ENCODE peak calls at places on chromosomes 16 and 17, in six cellular contexts. N, S, F, A, M and U are unnamed samples.

GRCh38 chr17:77644981-77645380 is 313.5 kb upstream of the TNRC6C start:
- DNase-seq in F (no peak), A (peak), S (no peak), M (no peak), N (no peak), U (no peak)

GRCh38 chr16:2842340-2843000 is 12.4 kb downstream of the ZG16B start:
- DNase-seq in F (peak), M (peak), A (peak), N (peak), S (no peak), U (peak)

GRCh38 chr17:2961446-2961845 is 102.0 kb downstream of the OR1D5 start:
- DNase-seq in F (no peak), M (no peak), N (no peak), S (no peak), A (no peak), U (no peak)

GRCh38 chr16:81227780-81228179 is 10.7 kb upstream of the BCO1 start:
- DNase-seq in N (no peak), M (no peak), S (no peak), A (no peak), F (no peak), U (no peak)

GRCh38 chr17:81406117-81406953 is 11.1 kb downstream of the BAHCC1 start:
- DNase-seq in A (no peak), M (no peak), F (no peak), N (no peak), S (no peak), U (no peak)

GRCh38 chr16:66427036-66427446 is at the start of gene BEAN1:
- DNase-seq in S (no peak), A (no peak), M (no peak), F (no peak), N (peak), U (no peak)

GRCh38 chr17:7289256-7290032 is 5.0 kb downstream of the YBX2 start:
- DNase-seq in M (no peak), F (no peak), S (no peak), A (no peak), N (no peak), U (no peak)

GRCh38 chr16:73000907-73001521 is 46.9 kb downstream of the ZFHX3 start:
- DNase-seq in N (no peak), S (no peak), F (no peak), M (no peak), A (peak), U (no peak)

GRCh38 chr17:58039975-58040374 is 32.9 kb upstream of the SRSF1 start:
- DNase-seq in M (no peak), A (no peak), F (no peak), N (no peak), S (peak), U (no peak)

GRCh38 chr17:16506188-16506587 is 14.2 kb upstream of the LRRC75A start:
- DNase-seq in F (no peak), A (no peak), M (no peak), N (no peak), S (no peak), U (no peak)
- TF ChIP-seq CTCF in F (no peak), A (no peak), M (no peak), N (no peak), S (peak), U (peak)

DNA sequence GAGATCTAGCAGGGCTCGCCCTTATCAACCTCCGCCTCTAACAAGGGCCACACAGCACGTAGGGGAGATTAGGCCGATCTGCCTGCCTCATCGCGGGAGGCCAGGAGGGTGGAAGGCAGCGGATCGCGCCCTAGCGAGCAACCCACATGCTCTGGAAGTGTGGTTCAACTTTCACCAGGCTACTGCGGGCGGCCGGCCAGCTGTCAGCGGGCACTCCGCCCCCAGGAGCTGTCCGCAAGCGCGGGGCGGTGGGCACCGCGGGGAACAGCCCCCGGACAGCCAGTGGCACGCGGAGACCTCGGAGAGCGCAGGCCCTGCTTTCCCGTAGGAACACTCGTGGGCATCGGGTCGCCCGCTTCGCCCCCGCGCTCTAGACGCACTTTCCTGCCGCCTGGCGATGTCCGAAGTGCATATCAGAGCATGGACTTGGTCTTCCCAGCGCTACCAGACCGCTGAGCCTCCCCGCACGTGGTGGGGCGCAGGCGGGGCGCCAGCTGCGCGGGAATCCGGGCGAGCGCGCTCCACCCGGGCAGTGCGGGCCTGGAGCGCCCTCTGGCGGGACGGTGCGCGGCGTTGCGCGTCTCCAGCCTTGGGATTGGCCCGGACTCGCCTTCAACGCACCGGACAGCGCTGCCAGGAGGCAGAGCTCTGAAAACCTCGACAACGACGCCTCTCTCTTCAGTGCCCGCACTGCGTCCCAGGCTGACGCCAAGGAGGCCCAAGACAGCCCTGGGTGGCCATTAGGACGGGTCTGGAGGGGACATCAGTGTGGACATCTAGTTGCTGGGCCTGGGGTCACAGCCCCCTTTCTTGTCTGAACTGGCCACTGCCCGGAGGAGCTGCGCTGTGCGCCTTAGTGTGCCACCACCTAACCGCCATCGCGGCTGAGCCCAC is 3.6 kb upstream of the ZNHIT3 start:
- DNase-seq in N (peak), F (peak), S (peak), M (peak), A (peak), U (peak)
- H3K4me3 ChIP-seq in N (peak), F (no peak), S (no peak), M (peak), A (peak), U (peak)

DNA sequence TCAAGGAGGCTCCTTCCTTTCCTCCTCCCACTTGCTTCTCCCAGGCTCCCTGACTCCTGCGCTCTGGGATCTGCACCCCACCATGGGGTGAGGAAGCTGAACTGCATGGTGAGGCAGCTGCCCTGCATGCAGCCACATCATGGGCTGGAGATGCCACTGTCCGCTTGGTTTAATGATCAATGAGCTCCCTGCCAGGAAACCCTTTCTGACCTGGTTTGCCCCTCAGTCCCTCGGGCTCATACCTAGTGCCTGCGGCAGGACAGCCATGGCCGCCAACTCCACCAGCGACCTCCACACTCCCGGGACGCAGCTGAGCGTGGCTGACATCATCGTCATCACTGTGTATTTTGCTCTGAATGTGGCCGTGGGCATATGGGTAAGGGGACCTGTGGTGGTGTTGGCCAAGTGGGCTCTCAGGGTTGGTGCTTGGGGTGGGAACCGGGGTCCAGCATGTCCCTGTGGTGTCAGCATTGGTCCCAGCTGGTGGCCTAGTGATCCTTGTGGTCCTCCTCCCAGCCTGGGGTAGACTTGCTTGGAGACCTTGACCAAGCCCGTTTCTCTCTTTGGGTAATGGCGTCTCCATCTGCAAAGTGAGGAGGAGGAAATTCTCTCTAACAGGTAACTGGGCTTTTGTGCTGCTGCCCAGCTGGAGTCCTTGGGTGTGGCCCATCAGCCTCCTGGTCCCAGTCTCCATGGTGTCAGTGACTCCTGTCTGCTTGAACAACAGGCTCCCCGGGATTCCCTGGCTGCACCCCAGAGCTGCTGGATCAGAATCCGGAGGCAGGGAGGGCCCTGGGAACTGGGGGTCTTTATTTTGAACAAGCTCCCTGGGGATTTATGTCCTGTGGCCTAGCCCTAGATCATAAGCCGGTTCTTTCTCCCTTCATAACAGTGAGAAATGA is at the start of gene SLC5A10:
- DNase-seq in A (peak), M (no peak), N (no peak), S (no peak), F (no peak), U (no peak)
- TF ChIP-seq CTCF in A (no peak), M (no peak), N (no peak), S (no peak), F (peak), U (peak)

DNA sequence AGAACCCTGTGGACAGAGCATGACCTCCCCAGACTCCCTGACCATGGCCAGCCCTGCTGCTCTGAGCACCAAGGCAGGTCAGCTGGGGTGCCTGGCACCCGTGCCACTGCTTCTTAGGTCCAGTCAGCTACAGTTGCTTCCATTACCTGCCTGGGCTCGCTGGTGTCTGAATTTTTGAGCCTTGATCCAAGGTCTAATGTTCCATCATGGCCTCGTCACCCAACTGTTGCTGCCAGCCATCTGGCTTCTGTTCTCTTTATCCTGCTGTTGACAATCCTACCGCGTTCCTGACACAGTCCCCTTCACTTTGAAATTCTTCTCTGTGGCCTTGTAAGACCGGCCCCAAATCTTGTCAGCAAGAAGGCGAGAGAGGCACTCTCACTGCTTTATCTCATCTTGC is 16.7 kb downstream of the GLYR1 start:
- DNase-seq in M (no peak), A (peak), N (no peak), F (no peak), S (no peak), U (no peak)
- H3K4me3 ChIP-seq in M (no peak), A (no peak), N (no peak), F (no peak), S (no peak), U (no peak)

GRCh38 chr16:19017179-19017578 is 33.4 kb downstream of the TMC7 start:
- DNase-seq in M (no peak), S (no peak), A (no peak), F (no peak), N (no peak), U (no peak)

GRCh38 chr16:19011169-19011731 is 27.5 kb downstream of the TMC7 start:
- DNase-seq in N (no peak), S (no peak), A (no peak), M (no peak), F (no peak), U (no peak)

GRCh38 chr16:19008770-19009169 is 25.0 kb downstream of the TMC7 start:
- DNase-seq in N (no peak), M (no peak), A (no peak), S (peak), F (no peak), U (peak)

GRCh38 chr16:19014456-19014855 is 30.7 kb downstream of the TMC7 start:
- DNase-seq in F (no peak), M (no peak), N (no peak), S (no peak), A (peak), U (peak)
- TF ChIP-seq CTCF in F (no peak), M (no peak), N (no peak), S (no peak), A (no peak), U (no peak)

DNA sequence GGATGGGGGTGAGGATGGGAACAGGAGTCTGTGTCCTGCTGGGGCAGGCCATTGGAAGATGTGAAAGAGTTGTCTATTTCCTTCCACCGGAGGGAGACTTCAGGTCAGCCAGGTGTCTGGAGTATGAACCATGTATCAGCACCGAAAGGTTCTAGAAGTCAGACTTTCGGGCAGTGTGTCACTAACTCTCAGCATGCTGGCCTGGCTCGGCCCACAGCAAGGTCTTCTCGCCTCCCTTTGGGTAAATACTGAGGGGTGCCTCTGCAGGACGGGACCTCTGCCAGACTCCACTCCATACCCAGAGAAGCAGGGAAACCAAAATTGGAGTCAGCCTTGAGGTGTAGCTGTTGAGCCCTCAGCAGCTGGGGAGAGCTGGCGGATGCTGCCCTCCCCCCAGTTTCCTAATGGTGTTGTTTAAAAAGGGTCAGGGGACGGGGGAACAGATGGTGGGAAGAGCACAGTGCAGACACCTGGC is 507 bp downstream of the CIITA start:
- DNase-seq in N (no peak), M (no peak), A (peak), S (no peak), F (peak), U (no peak)
- H3K4me3 ChIP-seq in N (peak), M (peak), A (peak), S (no peak), F (peak), U (no peak)

DNA sequence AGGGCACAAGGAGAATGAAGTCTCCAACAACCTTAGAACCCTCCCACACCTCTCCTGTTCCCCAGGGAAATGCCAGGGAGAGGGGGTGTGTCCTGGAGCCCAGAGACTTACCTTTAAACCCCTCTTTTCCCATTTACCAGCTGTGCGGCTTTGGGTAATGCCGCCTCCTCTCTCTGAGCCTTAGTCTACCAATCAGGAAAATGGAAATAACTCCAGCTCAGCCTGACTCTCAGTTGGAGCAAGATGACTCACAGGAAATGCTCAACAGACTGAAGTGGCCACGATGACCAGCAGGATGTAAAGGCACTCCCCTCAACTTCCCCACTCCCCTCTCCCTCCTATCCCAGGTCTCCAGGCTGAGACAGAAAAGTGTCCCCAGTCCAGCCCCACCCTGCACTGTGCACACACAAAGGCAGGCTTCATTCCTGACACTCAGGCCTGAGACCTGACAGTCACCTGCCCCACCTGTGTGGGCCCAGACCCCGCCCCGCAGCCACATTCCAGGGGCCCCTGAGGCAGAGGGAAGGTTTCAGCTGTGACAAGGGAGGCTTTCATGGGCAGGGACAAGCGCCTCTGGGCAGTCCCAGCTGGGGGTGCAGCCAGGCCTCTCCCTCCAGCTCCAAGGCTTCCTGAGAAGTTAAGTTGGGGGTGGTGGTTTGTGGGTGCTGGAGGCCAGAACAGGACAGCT is 3.0 kb upstream of the KRT15 start:
- DNase-seq in M (peak), S (peak), A (peak), N (no peak), F (no peak), U (peak)
- TF ChIP-seq CTCF in M (no peak), S (no peak), A (no peak), N (no peak), F (no peak), U (no peak)

GRCh38 chr17:66275651-66276050 is 26.8 kb upstream of the PRKCA start:
- DNase-seq in S (peak), M (no peak), N (no peak), A (no peak), F (no peak), U (peak)
- H3K4me3 ChIP-seq in S (no peak), M (no peak), N (no peak), A (no peak), F (no peak), U (no peak)

DNA sequence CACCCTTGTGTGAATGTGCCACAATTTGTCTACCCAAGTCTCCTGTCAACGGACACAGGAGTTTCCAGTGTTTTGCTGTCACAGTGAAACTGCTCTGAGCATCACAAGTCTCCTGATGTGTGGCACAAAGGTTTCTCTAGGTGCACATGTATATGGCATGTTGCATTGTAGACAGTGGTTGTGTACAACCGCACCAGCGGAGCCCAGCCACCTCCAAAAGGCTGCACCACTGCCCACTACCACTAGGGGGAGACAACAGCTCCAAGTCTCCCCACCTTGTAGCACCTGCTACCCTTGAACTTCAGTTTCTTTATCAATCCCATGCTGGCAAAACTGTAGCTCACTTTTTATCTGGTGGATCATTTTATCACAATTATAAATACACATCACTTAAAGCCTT is 95.5 kb upstream of the ZNF469 start:
- DNase-seq in N (no peak), F (peak), A (no peak), S (no peak), M (peak), U (peak)
- TF ChIP-seq CTCF in N (peak), F (peak), A (peak), S (peak), M (no peak), U (peak)

GRCh38 chr17:78923660-78924453 is 1.3 kb downstream of the TIMP2 start:
- DNase-seq in S (peak), M (peak), F (peak), A (peak), N (peak), U (no peak)
- H3K4me3 ChIP-seq in S (peak), M (peak), F (peak), A (peak), N (peak), U (peak)